ENCODE peak calls at places on chromosomes 3 and 15, in four cellular contexts. V is CD8-positive, alpha-beta memory T cell; O is SW480; Q is stromal cell of bone marrow. X is an unnamed sample.
A peak's percentile ranks its signal among the peaks of the same experiment; 100 is the strongest.

GRCh38 chr3:26638113-26638512 is 15.5 kb downstream of the LRRC3B start:
- DNase-seq in V (no peak), Q (no peak), O (no peak), X (no peak)

GRCh38 chr15:63054281-63054683 is 11.7 kb downstream of the TPM1 start:
- DNase-seq in V (no peak), O (no peak), Q (no peak), X (no peak)

GRCh38 chr15:90101969-90102890 is at the start of gene IDH2:
- DNase-seq in Q (peak; percentile 64), V (peak; percentile 73), O (peak; percentile 75), X (peak; percentile 75)

GRCh38 chr3:86958534-86958933 is 32.4 kb downstream of the VGLL3 start:
- DNase-seq in Q (no peak), O (no peak), V (no peak), X (no peak)

GRCh38 chr3:133294253-133294652 is 105.6 kb upstream of the BFSP2 start:
- DNase-seq in Q (no peak), V (no peak), O (no peak), X (no peak)

GRCh38 chr3:59774613-59775012 is 724.8 kb upstream of the CFAP20DC start:
- DNase-seq in Q (peak; percentile 44), V (no peak), O (peak; percentile 26), X (no peak)

GRCh38 chr15:57440167-57440566 is 63.9 kb downstream of the CGNL1 start:
- DNase-seq in V (no peak), Q (no peak), O (no peak), X (no peak)

GRCh38 chr15:87322845-87323244 is 933.7 kb downstream of the NTRK3 start:
- DNase-seq in O (no peak), V (no peak), Q (no peak), X (no peak)

GRCh38 chr3:14773691-14774128 is 45.1 kb upstream of the FGD5 start:
- DNase-seq in V (no peak), Q (no peak), O (no peak), X (no peak)

GRCh38 chr3:52400275-52400793 is 44.6 kb downstream of the SEMA3G start:
- DNase-seq in O (no peak), Q (no peak), V (no peak), X (no peak)

GRCh38 chr3:102756706-102757105 is 321.9 kb downstream of the ZPLD1 start:
- DNase-seq in O (peak; percentile 5), V (no peak), Q (no peak), X (no peak)

GRCh38 chr3:85255954-85256353 is 297.2 kb downstream of the CADM2 start:
- DNase-seq in O (no peak), Q (no peak), V (no peak), X (no peak)

GRCh38 chr15:80231371-80231770 is 20.6 kb downstream of the CTXND1 start:
- DNase-seq in V (no peak), Q (no peak), O (no peak), X (no peak)

GRCh38 chr3:159852821-159853505 is 135.7 kb upstream of the IL12A start:
- DNase-seq in O (peak; percentile 50), Q (no peak), V (no peak), X (no peak)

GRCh38 chr3:194485471-194485875 is 1.3 kb downstream of the ATP13A3 start:
- DNase-seq in V (no peak), O (peak; percentile 56), Q (no peak), X (no peak)

X was measured in immature natural killer cell.